ENCODE peak calls at places on chromosomes 12 and 14, in eight cellular contexts. D is activated T-cell treated with anti-CD3 and anti-CD28 coated beads for 1 hour; Z is CD8-positive, alpha-beta memory T cell; S is AG04450; M is NCI-H524; P is kidney epithelial cell; V is GM04504; A is omental fat pad. T is an unnamed sample.

GRCh38 chr12:110199360-110200123 is 75.4 kb downstream of the IFT81 start:
- DNase-seq in V (no peak), S (no peak), Z (no peak), P (peak; percentile 44), D (no peak), M (no peak), A (no peak), T (no peak)

GRCh38 chr12:110171186-110171538 is 47.0 kb downstream of the IFT81 start:
- DNase-seq in Z (no peak), M (no peak), D (no peak), S (no peak), V (no peak), A (no peak), P (no peak), T (no peak)

GRCh38 chr12:53219956-53220856 is 11.8 kb downstream of the RARG start:
- DNase-seq in M (peak; percentile 9), A (no peak), P (no peak), D (peak; percentile 66), V (no peak), Z (peak; percentile 64), S (no peak), T (no peak)

GRCh38 chr12:71475280-71475679 is 35.7 kb downstream of the LGR5 start:
- DNase-seq in Z (no peak), D (no peak), M (no peak), P (no peak), A (no peak), V (peak; percentile 26), S (no peak), T (peak; percentile 83)

GRCh38 chr12:1922075-1922709 is 3.7 kb upstream of the CACNA2D4 start:
- DNase-seq in M (no peak), P (no peak), V (no peak), D (no peak), A (no peak), Z (no peak), S (no peak), T (no peak)

GRCh38 chr12:113298861-113299545 is 35.9 kb downstream of the SLC8B1 start:
- DNase-seq in S (no peak), Z (no peak), A (no peak), V (no peak), P (no peak), M (peak; percentile 70), D (no peak), T (peak; percentile 90)

GRCh38 chr12:91274886-91275285 is 92.3 kb upstream of the DCN start:
- DNase-seq in M (peak; percentile 27), D (no peak), Z (no peak), A (no peak), V (peak; percentile 29), P (no peak), S (peak; percentile 69), T (no peak)

GRCh38 chr12:115983226-115983798 is 294.2 kb downstream of the MED13L start:
- DNase-seq in Z (no peak), S (no peak), A (no peak), D (no peak), P (no peak), V (no peak), M (peak; percentile 13), T (no peak)

GRCh38 chr12:68236421-68237059 is 10.9 kb upstream of the IL26 start:
- DNase-seq in M (no peak), Z (peak; percentile 11), A (no peak), D (peak; percentile 12), S (no peak), V (no peak), P (no peak), T (no peak)

GRCh38 chr12:42144174-42144423 is 575 bp downstream of the GXYLT1 start:
- DNase-seq in V (no peak), A (no peak), S (no peak), D (no peak), M (peak; percentile 7), P (no peak), Z (no peak), T (no peak)

GRCh38 chr12:32051511-32052299 is 54.9 kb upstream of the BICD1 start:
- DNase-seq in D (no peak), S (peak; percentile 60), P (peak; percentile 98), V (peak; percentile 74), A (no peak), Z (no peak), M (no peak), T (no peak)

GRCh38 chr12:52895726-52896189 is 9.1 kb downstream of the KRT8 start:
- DNase-seq in V (no peak), S (no peak), A (no peak), P (no peak), M (no peak), Z (no peak), D (no peak), T (no peak)

GRCh38 chr14:83765200-83765599 is 1764.7 kb upstream of the FLRT2 start:
- DNase-seq in P (no peak), Z (no peak), V (no peak), A (no peak), D (no peak), S (no peak), M (no peak), T (no peak)

GRCh38 chr12:19273482-19274330 is 144.2 kb downstream of the PLEKHA5 start:
- DNase-seq in P (peak; percentile 92), S (peak; percentile 86), V (peak; percentile 89), D (peak; percentile 51), Z (peak; percentile 55), M (no peak), A (peak; percentile 40), T (peak; percentile 36)

GRCh38 chr12:104448475-104448874 is 8.3 kb upstream of the CHST11 start:
- DNase-seq in A (no peak), S (no peak), V (no peak), Z (no peak), D (no peak), M (no peak), P (no peak), T (no peak)

GRCh38 chr14:89248430-89249295 is 168.4 kb downstream of the FOXN3 start:
- DNase-seq in V (no peak), A (no peak), M (no peak), S (no peak), D (no peak), Z (no peak), P (no peak), T (no peak)

GRCh38 chr14:89911018-89911919 is 43.3 kb downstream of the EFCAB11 start:
- DNase-seq in S (no peak), P (no peak), M (no peak), D (no peak), A (no peak), V (no peak), Z (no peak), T (no peak)

GRCh38 chr14:28831126-28831525 is 64.5 kb downstream of the FOXG1 start:
- DNase-seq in D (no peak), A (no peak), M (peak; percentile 64), S (no peak), P (peak; percentile 1), Z (no peak), V (no peak), T (no peak)

GRCh38 chr14:64293976-64294671 is at the start of gene ESR2:
- DNase-seq in M (peak; percentile 94), D (peak; percentile 1), P (no peak), A (no peak), V (no peak), S (no peak), Z (no peak), T (no peak)

GRCh38 chr12:50786498-50787231 is 22.8 kb downstream of the ATF1 start:
- DNase-seq in D (no peak), M (no peak), Z (no peak), P (peak; percentile 96), V (peak; percentile 79), A (no peak), S (peak; percentile 93), T (no peak)

GRCh38 chr14:32682219-32682618 is 256.5 kb upstream of the NPAS3 start:
- DNase-seq in A (no peak), Z (no peak), D (no peak), P (no peak), M (no peak), V (no peak), S (no peak), T (no peak)

GRCh38 chr12:52681551-52682380 is 1.6 kb upstream of the KRT1 start:
- DNase-seq in M (no peak), Z (peak; percentile 11), D (peak; percentile 34), A (no peak), S (no peak), P (no peak), V (no peak), T (no peak)

GRCh38 chr14:101128478-101129450 is 225.2 kb upstream of the RTL1 start:
- DNase-seq in A (no peak), P (no peak), D (no peak), M (no peak), S (no peak), V (no peak), Z (no peak), T (no peak)

GRCh38 chr14:53285806-53286205 is 132.7 kb upstream of the DDHD1 start:
- DNase-seq in D (no peak), M (no peak), V (no peak), A (no peak), Z (no peak), P (no peak), S (no peak), T (no peak)

GRCh38 chr14:99729991-99730875 is 46.1 kb downstream of the CYP46A1 start:
- DNase-seq in M (no peak), S (no peak), V (no peak), P (no peak), A (peak; percentile 63), D (peak; percentile 67), Z (peak; percentile 46), T (peak; percentile 2)